ENCODE peak calls at places on chromosomes 4 and X, in seven cellular contexts. One of them, this sample, is unnamed.

GRCh38 chr4:136637071-136637777 is 895.1 kb downstream of the PCDH18 start:
- DNase-seq in activated gamma-delta T cell treated with Interleukin-2 at 50 U/mL for 16 hours: no peak
- DNase-seq in left ventricle myocardium superior: no peak
- DNase-seq in endothelial cell: peak; percentile 39
- DNase-seq in activated naive CD4-positive, alpha-beta T cell: no peak
- DNase-seq in skeletal muscle cell: no peak
- DNase-seq in NCI-H1092 treated with DMSO at 0.1 percent for 48 hours: no peak
- DNase-seq in this sample: peak; percentile 12

GRCh38 chr4:185903205-185903604 is 91.2 kb upstream of the SORBS2 start:
- DNase-seq in skeletal muscle cell: no peak
- DNase-seq in endothelial cell: no peak
- DNase-seq in activated naive CD4-positive, alpha-beta T cell: no peak
- DNase-seq in left ventricle myocardium superior: no peak
- DNase-seq in NCI-H1092 treated with DMSO at 0.1 percent for 48 hours: no peak
- DNase-seq in activated gamma-delta T cell treated with Interleukin-2 at 50 U/mL for 16 hours: no peak
- DNase-seq in this sample: no peak

GRCh38 chr4:26235500-26235899 is 85.3 kb upstream of the RBPJ start:
- DNase-seq in left ventricle myocardium superior: peak; percentile 70
- DNase-seq in activated naive CD4-positive, alpha-beta T cell: no peak
- DNase-seq in skeletal muscle cell: peak; percentile 75
- DNase-seq in endothelial cell: no peak
- DNase-seq in activated gamma-delta T cell treated with Interleukin-2 at 50 U/mL for 16 hours: no peak
- DNase-seq in NCI-H1092 treated with DMSO at 0.1 percent for 48 hours: peak; percentile 88
- DNase-seq in this sample: no peak

GRCh38 chr4:57146444-57146843 is 36.3 kb upstream of the IGFBP7 start:
- DNase-seq in skeletal muscle cell: no peak
- DNase-seq in left ventricle myocardium superior: no peak
- DNase-seq in NCI-H1092 treated with DMSO at 0.1 percent for 48 hours: no peak
- DNase-seq in activated naive CD4-positive, alpha-beta T cell: no peak
- DNase-seq in endothelial cell: no peak
- DNase-seq in activated gamma-delta T cell treated with Interleukin-2 at 50 U/mL for 16 hours: no peak
- DNase-seq in this sample: no peak

GRCh38 chr4:174604198-174604597 is 81.9 kb upstream of the HPGD start:
- DNase-seq in activated gamma-delta T cell treated with Interleukin-2 at 50 U/mL for 16 hours: no peak
- DNase-seq in activated naive CD4-positive, alpha-beta T cell: no peak
- DNase-seq in left ventricle myocardium superior: no peak
- DNase-seq in NCI-H1092 treated with DMSO at 0.1 percent for 48 hours: peak; percentile 26
- DNase-seq in skeletal muscle cell: peak; percentile 41
- DNase-seq in endothelial cell: no peak
- DNase-seq in this sample: no peak

GRCh38 chrX:16788477-16788876 is 2.2 kb downstream of the TXLNG start:
- DNase-seq in NCI-H1092 treated with DMSO at 0.1 percent for 48 hours: no peak
- DNase-seq in endothelial cell: no peak
- DNase-seq in activated gamma-delta T cell treated with Interleukin-2 at 50 U/mL for 16 hours: no peak
- DNase-seq in left ventricle myocardium superior: peak; percentile 34
- DNase-seq in activated naive CD4-positive, alpha-beta T cell: no peak
- DNase-seq in skeletal muscle cell: no peak
- DNase-seq in this sample: no peak

GRCh38 chr4:76200771-76201224 is 12.8 kb downstream of the SCARB2 start:
- DNase-seq in left ventricle myocardium superior: no peak
- DNase-seq in NCI-H1092 treated with DMSO at 0.1 percent for 48 hours: peak; percentile 75
- DNase-seq in activated naive CD4-positive, alpha-beta T cell: no peak
- DNase-seq in endothelial cell: no peak
- DNase-seq in skeletal muscle cell: no peak
- DNase-seq in activated gamma-delta T cell treated with Interleukin-2 at 50 U/mL for 16 hours: no peak
- DNase-seq in this sample: peak; percentile 61

GRCh38 chr4:140176735-140177134 is 22.8 kb upstream of the MAML3 start:
- DNase-seq in skeletal muscle cell: no peak
- DNase-seq in activated naive CD4-positive, alpha-beta T cell: no peak
- DNase-seq in activated gamma-delta T cell treated with Interleukin-2 at 50 U/mL for 16 hours: no peak
- DNase-seq in NCI-H1092 treated with DMSO at 0.1 percent for 48 hours: no peak
- DNase-seq in left ventricle myocardium superior: no peak
- DNase-seq in endothelial cell: no peak
- DNase-seq in this sample: no peak

GRCh38 chrX:40167240-40168182 is 69.8 kb upstream of the BCOR start:
- DNase-seq in endothelial cell: peak; percentile 12
- DNase-seq in skeletal muscle cell: no peak
- DNase-seq in activated gamma-delta T cell treated with Interleukin-2 at 50 U/mL for 16 hours: no peak
- DNase-seq in activated naive CD4-positive, alpha-beta T cell: no peak
- DNase-seq in NCI-H1092 treated with DMSO at 0.1 percent for 48 hours: peak; percentile 65
- DNase-seq in left ventricle myocardium superior: peak; percentile 59
- DNase-seq in this sample: no peak

GRCh38 chrX:1464282-1465131 is 11.8 kb upstream of the ASMTL start:
- DNase-seq in NCI-H1092 treated with DMSO at 0.1 percent for 48 hours: no peak
- DNase-seq in activated gamma-delta T cell treated with Interleukin-2 at 50 U/mL for 16 hours: peak; percentile 35
- DNase-seq in endothelial cell: no peak
- DNase-seq in left ventricle myocardium superior: no peak
- DNase-seq in skeletal muscle cell: no peak
- DNase-seq in activated naive CD4-positive, alpha-beta T cell: no peak
- DNase-seq in this sample: no peak

GRCh38 chr4:40238700-40239548 is 42.1 kb downstream of the RHOH start:
- DNase-seq in endothelial cell: no peak
- DNase-seq in activated naive CD4-positive, alpha-beta T cell: peak; percentile 25
- DNase-seq in NCI-H1092 treated with DMSO at 0.1 percent for 48 hours: no peak
- DNase-seq in skeletal muscle cell: no peak
- DNase-seq in left ventricle myocardium superior: no peak
- DNase-seq in activated gamma-delta T cell treated with Interleukin-2 at 50 U/mL for 16 hours: peak; percentile 70
- DNase-seq in this sample: no peak

GRCh38 chrX:23434356-23434884 is 99.8 kb downstream of the PTCHD1 start:
- DNase-seq in activated gamma-delta T cell treated with Interleukin-2 at 50 U/mL for 16 hours: no peak
- DNase-seq in skeletal muscle cell: peak; percentile 68
- DNase-seq in left ventricle myocardium superior: peak; percentile 87
- DNase-seq in activated naive CD4-positive, alpha-beta T cell: no peak
- DNase-seq in endothelial cell: no peak
- DNase-seq in NCI-H1092 treated with DMSO at 0.1 percent for 48 hours: no peak
- DNase-seq in this sample: peak; percentile 32

GRCh38 chr4:16687011-16687410 is 211.4 kb downstream of the LDB2 start:
- DNase-seq in NCI-H1092 treated with DMSO at 0.1 percent for 48 hours: no peak
- DNase-seq in skeletal muscle cell: no peak
- DNase-seq in activated naive CD4-positive, alpha-beta T cell: no peak
- DNase-seq in endothelial cell: no peak
- DNase-seq in left ventricle myocardium superior: no peak
- DNase-seq in activated gamma-delta T cell treated with Interleukin-2 at 50 U/mL for 16 hours: no peak
- DNase-seq in this sample: no peak

GRCh38 chr4:18645356-18645755 is 623.8 kb upstream of the LCORL start:
- DNase-seq in NCI-H1092 treated with DMSO at 0.1 percent for 48 hours: no peak
- DNase-seq in activated gamma-delta T cell treated with Interleukin-2 at 50 U/mL for 16 hours: no peak
- DNase-seq in skeletal muscle cell: no peak
- DNase-seq in left ventricle myocardium superior: no peak
- DNase-seq in endothelial cell: no peak
- DNase-seq in activated naive CD4-positive, alpha-beta T cell: no peak
- DNase-seq in this sample: no peak

GRCh38 chrX:1140236-1140681 is 72.2 kb downstream of the CRLF2 start:
- DNase-seq in NCI-H1092 treated with DMSO at 0.1 percent for 48 hours: no peak
- DNase-seq in endothelial cell: no peak
- DNase-seq in activated naive CD4-positive, alpha-beta T cell: no peak
- DNase-seq in skeletal muscle cell: no peak
- DNase-seq in activated gamma-delta T cell treated with Interleukin-2 at 50 U/mL for 16 hours: no peak
- DNase-seq in left ventricle myocardium superior: no peak
- DNase-seq in this sample: no peak

GRCh38 chr4:25320374-25321172 is 8.0 kb downstream of the ZCCHC4 start:
- DNase-seq in skeletal muscle cell: peak; percentile 90
- DNase-seq in activated naive CD4-positive, alpha-beta T cell: no peak
- DNase-seq in activated gamma-delta T cell treated with Interleukin-2 at 50 U/mL for 16 hours: no peak
- DNase-seq in NCI-H1092 treated with DMSO at 0.1 percent for 48 hours: no peak
- DNase-seq in left ventricle myocardium superior: no peak
- DNase-seq in endothelial cell: no peak
- DNase-seq in this sample: no peak

GRCh38 chr4:139975830-139976272 is 178.1 kb downstream of the MAML3 start:
- DNase-seq in skeletal muscle cell: peak; percentile 35
- DNase-seq in activated naive CD4-positive, alpha-beta T cell: no peak
- DNase-seq in activated gamma-delta T cell treated with Interleukin-2 at 50 U/mL for 16 hours: no peak
- DNase-seq in endothelial cell: no peak
- DNase-seq in NCI-H1092 treated with DMSO at 0.1 percent for 48 hours: no peak
- DNase-seq in left ventricle myocardium superior: no peak
- DNase-seq in this sample: peak; percentile 22

GRCh38 chr4:4541040-4541631 is 712 bp downstream of the STX18 start:
- DNase-seq in NCI-H1092 treated with DMSO at 0.1 percent for 48 hours: peak; percentile 14
- DNase-seq in left ventricle myocardium superior: no peak
- DNase-seq in activated gamma-delta T cell treated with Interleukin-2 at 50 U/mL for 16 hours: no peak
- DNase-seq in skeletal muscle cell: no peak
- DNase-seq in activated naive CD4-positive, alpha-beta T cell: no peak
- DNase-seq in endothelial cell: peak; percentile 15
- DNase-seq in this sample: peak; percentile 19

GRCh38 chr4:38163216-38164006 is 203.2 kb downstream of the PTTG2 start:
- DNase-seq in activated naive CD4-positive, alpha-beta T cell: no peak
- DNase-seq in activated gamma-delta T cell treated with Interleukin-2 at 50 U/mL for 16 hours: no peak
- DNase-seq in left ventricle myocardium superior: no peak
- DNase-seq in NCI-H1092 treated with DMSO at 0.1 percent for 48 hours: no peak
- DNase-seq in skeletal muscle cell: no peak
- DNase-seq in endothelial cell: no peak
- DNase-seq in this sample: no peak

This sample was measured in Calu3.